ENCODE peak calls at places on chromosomes 3 and 15, in eight cellular contexts. K is transverse colon, R is breast epithelium, Y is A549, G is uterus, V is Peyer's patch, S is esophagus muscularis mucosa, Q is endothelial cell of umbilical vein. J is an unnamed sample.

GRCh38 chr15:89116404-89116803 is 28.1 kb downstream of the ABHD2 start:
- DNase-seq in G (no peak), V (no peak), S (no peak), K (no peak), Q (no peak), R (no peak), Y (peak; percentile 46), J (no peak)

GRCh38 chr3:172138792-172139507 is 99.6 kb downstream of the FNDC3B start:
- DNase-seq in K (peak; percentile 66), Y (peak; percentile 57), S (no peak), R (peak; percentile 54), V (no peak), Q (peak; percentile 78), G (peak; percentile 41), J (peak; percentile 61)

GRCh38 chr15:90594297-90594696 is 64.6 kb downstream of the CRTC3 start:
- DNase-seq in R (peak; percentile 79), G (peak; percentile 43), S (peak; percentile 95), K (peak; percentile 92), V (peak; percentile 97), Y (peak; percentile 72), Q (peak; percentile 75), J (peak; percentile 92)

GRCh38 chr15:83571820-83572707 is 81.9 kb upstream of the ADAMTSL3 start:
- DNase-seq in Y (peak; percentile 29), K (no peak), R (no peak), Q (peak; percentile 28), S (no peak), G (no peak), V (no peak), J (no peak)

GRCh38 chr15:81052046-81052445 is 51.3 kb downstream of the TLNRD1 start:
- DNase-seq in V (no peak), K (no peak), Y (no peak), G (no peak), R (no peak), Q (no peak), S (no peak), J (no peak)

GRCh38 chr3:36219398-36219797 is 160.9 kb upstream of the STAC start:
- DNase-seq in V (no peak), G (no peak), S (no peak), R (no peak), K (no peak), Y (no peak), Q (no peak), J (no peak)

GRCh38 chr3:57006048-57006709 is 54.3 kb upstream of the SPATA12 start:
- DNase-seq in Q (no peak), Y (no peak), G (no peak), S (no peak), V (no peak), K (no peak), R (no peak), J (no peak)

GRCh38 chr15:85592148-85592547 is 202.6 kb downstream of the KLHL25 start:
- DNase-seq in G (no peak), Y (peak; percentile 79), V (no peak), Q (peak; percentile 93), R (no peak), S (no peak), K (no peak), J (no peak)

GRCh38 chr3:196868297-196868661 is 559 bp downstream of the SENP5 start:
- DNase-seq in Y (no peak), V (no peak), S (no peak), G (no peak), K (peak; percentile 17), R (no peak), Q (no peak), J (no peak)

GRCh38 chr15:99707481-99708270 is 25.6 kb downstream of the LYSMD4 start:
- DNase-seq in Y (no peak), S (no peak), Q (peak; percentile 28), G (no peak), K (no peak), R (no peak), V (no peak), J (no peak)

GRCh38 chr3:53045107-53045783 is 628 bp downstream of the SFMBT1 start:
- DNase-seq in K (peak; percentile 64), G (peak; percentile 51), Q (no peak), R (no peak), S (no peak), V (peak; percentile 46), Y (peak; percentile 45), J (peak; percentile 66)

GRCh38 chr3:72334681-72335457 is 513.4 kb downstream of the SHQ1 start:
- DNase-seq in Q (no peak), K (no peak), S (no peak), V (no peak), G (no peak), Y (no peak), R (no peak), J (no peak)

GRCh38 chr15:42102646-42103235 is 8.4 kb upstream of the PLA2G4D start:
- DNase-seq in Q (peak; percentile 28), G (no peak), Y (no peak), V (no peak), S (peak; percentile 82), K (no peak), R (no peak), J (no peak)

GRCh38 chr15:41503669-41504010 is 10.0 kb downstream of the ITPKA start:
- DNase-seq in Y (no peak), G (no peak), S (no peak), R (no peak), Q (no peak), V (no peak), K (no peak), J (peak; percentile 72)

GRCh38 chr15:57384816-57385215 is 8.5 kb downstream of the CGNL1 start:
- DNase-seq in K (no peak), S (no peak), Y (peak; percentile 53), G (no peak), V (no peak), R (no peak), Q (peak; percentile 65), J (no peak)

GRCh38 chr3:100102757-100103156 is 11.5 kb downstream of the FILIP1L start:
- DNase-seq in R (no peak), G (no peak), V (no peak), Y (no peak), S (no peak), Q (no peak), K (no peak), J (no peak)

GRCh38 chr15:51403072-51403878 is 61.8 kb downstream of the GLDN start:
- DNase-seq in V (no peak), G (no peak), Q (peak; percentile 44), R (no peak), Y (peak; percentile 59), K (no peak), S (peak; percentile 53), J (no peak)

GRCh38 chr3:72665701-72666443 is 182.4 kb downstream of the SHQ1 start:
- DNase-seq in G (no peak), S (no peak), K (peak; percentile 58), V (peak; percentile 44), Q (peak; percentile 50), R (no peak), Y (peak; percentile 35), J (peak; percentile 46)

GRCh38 chr3:150407818-150408231 is 273 bp upstream of the TSC22D2 start:
- DNase-seq in R (no peak), G (peak; percentile 98), S (no peak), Q (no peak), K (peak; percentile 98), Y (no peak), V (peak; percentile 32), J (no peak)

GRCh38 chr3:44981220-44981619 is 5.2 kb downstream of the EXOSC7 start:
- DNase-seq in R (no peak), S (no peak), G (no peak), K (no peak), V (no peak), Y (no peak), Q (no peak), J (no peak)
- H3K4me1 ChIP-seq in R (no peaks in the 10 kb centered on the region), S (peaks cover 36% of the 10 kb centered on the region), G (no peaks in the 10 kb centered on the region), K (peaks cover 25% of the 10 kb centered on the region), V (peaks cover 5% of the 10 kb centered on the region), Y (peaks cover 8% of the 10 kb centered on the region), Q (peaks cover 7% of the 10 kb centered on the region), J (peaks cover 79% of the 10 kb centered on the region)

GRCh38 chr15:95171551-95171950 is 940.2 kb downstream of the MCTP2 start:
- DNase-seq in G (no peak), V (no peak), S (no peak), K (no peak), Y (no peak), Q (no peak), R (no peak), J (no peak)

GRCh38 chr15:95174281-95174680 is 942.9 kb downstream of the MCTP2 start:
- DNase-seq in V (no peak), Y (no peak), K (no peak), Q (no peak), R (no peak), G (peak; percentile 37), S (no peak), J (no peak)

GRCh38 chr15:95169701-95170459 is 938.5 kb downstream of the MCTP2 start:
- DNase-seq in V (no peak), S (no peak), G (peak; percentile 83), Y (no peak), K (peak; percentile 43), Q (no peak), R (peak; percentile 40), J (peak; percentile 28)

GRCh38 chr15:95174880-95175279 is 943.5 kb downstream of the MCTP2 start:
- DNase-seq in K (no peak), G (no peak), V (no peak), S (no peak), R (no peak), Q (peak; percentile 79), Y (no peak), J (no peak)

DNA sequence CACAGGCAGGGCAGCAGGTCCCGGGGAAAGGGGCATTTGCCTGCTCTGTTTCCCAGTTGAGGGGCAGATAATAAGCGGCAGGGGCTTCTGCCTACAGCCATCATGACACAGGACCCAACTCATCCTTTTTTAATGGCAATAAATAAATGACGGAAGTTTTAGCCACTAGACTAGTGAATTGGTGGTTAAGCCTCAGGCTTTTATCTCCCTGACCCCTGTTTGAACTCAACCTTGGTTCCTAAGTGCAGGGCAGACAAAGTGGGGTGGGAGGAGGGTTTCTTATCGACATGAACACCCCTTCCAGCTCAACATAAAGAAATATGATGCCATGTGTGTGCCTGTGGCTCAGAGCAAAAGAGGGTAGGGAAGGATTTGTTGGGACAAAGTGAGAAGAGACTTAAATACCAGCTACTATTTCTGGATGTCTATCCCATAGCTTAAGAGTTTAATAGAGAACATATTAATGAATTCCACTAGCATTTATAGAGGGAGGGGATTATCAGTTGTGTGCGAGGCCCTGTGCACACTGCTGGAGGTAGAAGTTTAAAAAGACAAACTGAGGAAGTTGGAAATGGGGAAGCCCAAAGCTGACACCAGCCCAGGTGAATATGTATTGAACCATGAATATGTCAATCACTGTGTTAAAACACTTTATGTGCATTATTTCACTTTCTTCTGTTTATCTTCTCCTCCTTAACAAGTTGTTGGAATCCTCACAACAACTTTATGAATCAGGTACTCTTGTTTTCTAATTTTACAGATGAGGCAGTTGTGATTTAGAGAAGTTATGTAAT is 939.4 kb downstream of the MCTP2 start:
- DNase-seq in Y (no peak), G (no peak), K (no peak), V (no peak), Q (no peak), R (no peak), S (no peak), J (no peak)
- H3K27ac ChIP-seq in Y (no peak overlapping the region), G (peak overlapping the region; percentile 81), K (peak overlapping the region; percentile 60), V (no peak overlapping the region), Q (no peak overlapping the region), R (peak overlapping the region; percentile 85), S (no peak overlapping the region), J (no peak overlapping the region)

GRCh38 chr3:129278439-129278969 is at the start of gene HMCES:
- DNase-seq in Y (peak; percentile 82), S (peak; percentile 98), R (peak; percentile 86), G (peak; percentile 93), K (peak; percentile 95), Q (peak; percentile 90), V (peak; percentile 93), J (peak; percentile 94)
- TF ChIP-seq POLR2A in Y (no peak), S (peak; percentile 40), R (peak; percentile 31), G (peak; percentile 87), K (peak; percentile 95), Q (no peak), V (peak; percentile 63), J (no peak)

GRCh38 chr3:24135280-24135679 is 190.2 kb downstream of the NR1D2 start:
- DNase-seq in S (peak; percentile 77), G (no peak), K (no peak), Q (no peak), R (peak; percentile 37), Y (peak; percentile 29), V (no peak), J (no peak)
- H3K4me1 ChIP-seq in S (peaks cover 29% of the 10 kb centered on the region), G (no peaks in the 10 kb centered on the region), K (no peaks in the 10 kb centered on the region), Q (no peaks in the 10 kb centered on the region), R (no peaks in the 10 kb centered on the region), Y (peaks cover 21% of the 10 kb centered on the region), V (no peaks in the 10 kb centered on the region), J (peaks cover 45% of the 10 kb centered on the region)

J was measured in stomach.